ENCODE peak calls at places on chromosomes 6 and 20, in six cellular contexts. One of them, this sample, is unnamed.

GRCh38 chr20:43829951-43830690 is 84.5 kb upstream of the TOX2 start:
- DNase-seq in A549: no peak
- DNase-seq in B cell: no peak
- DNase-seq in HFFc6: no peak
- DNase-seq in ovary: no peak
- DNase-seq in left ventricle myocardium inferior: no peak
- DNase-seq in this sample: no peak

GRCh38 chr20:37651932-37652331 is 41.9 kb upstream of the CTNNBL1 start:
- DNase-seq in A549: peak; percentile 18
- DNase-seq in B cell: peak; percentile 39
- DNase-seq in HFFc6: peak; percentile 2
- DNase-seq in ovary: no peak
- DNase-seq in left ventricle myocardium inferior: peak; percentile 29
- DNase-seq in this sample: peak; percentile 35

GRCh38 chr6:143485967-143486366 is 25.6 kb downstream of the FUCA2 start:
- DNase-seq in A549: no peak
- DNase-seq in B cell: no peak
- DNase-seq in HFFc6: no peak
- DNase-seq in ovary: no peak
- DNase-seq in left ventricle myocardium inferior: no peak
- DNase-seq in this sample: no peak

GRCh38 chr6:45654673-45655072 is 276.9 kb upstream of the SUPT3H start:
- DNase-seq in A549: no peak
- DNase-seq in B cell: no peak
- DNase-seq in HFFc6: no peak
- DNase-seq in ovary: no peak
- DNase-seq in left ventricle myocardium inferior: no peak
- DNase-seq in this sample: no peak

GRCh38 chr20:63890201-63890576 is 4.7 kb upstream of the DNAJC5 start:
- DNase-seq in A549: no peak
- DNase-seq in B cell: no peak
- DNase-seq in HFFc6: no peak
- DNase-seq in ovary: no peak
- DNase-seq in left ventricle myocardium inferior: no peak
- DNase-seq in this sample: no peak

GRCh38 chr6:4892785-4893485 is 110.9 kb downstream of the RPP40 start:
- DNase-seq in A549: no peak
- DNase-seq in B cell: no peak
- DNase-seq in HFFc6: no peak
- DNase-seq in ovary: no peak
- DNase-seq in left ventricle myocardium inferior: no peak
- DNase-seq in this sample: peak; percentile 6

GRCh38 chr20:50992733-50993457 is 30.0 kb downstream of the KCNG1 start:
- DNase-seq in A549: peak; percentile 89
- DNase-seq in B cell: no peak
- DNase-seq in HFFc6: peak; percentile 47
- DNase-seq in ovary: no peak
- DNase-seq in left ventricle myocardium inferior: no peak
- DNase-seq in this sample: peak; percentile 53

GRCh38 chr20:46011631-46012482 is 3.1 kb downstream of the MMP9 start:
- DNase-seq in A549: peak; percentile 38
- DNase-seq in B cell: no peak
- DNase-seq in HFFc6: peak; percentile 23
- DNase-seq in ovary: peak; percentile 50
- DNase-seq in left ventricle myocardium inferior: peak; percentile 60
- DNase-seq in this sample: no peak

GRCh38 chr6:52020961-52021570 is 66.3 kb downstream of the PKHD1 start:
- DNase-seq in A549: peak; percentile 1
- DNase-seq in B cell: peak; percentile 11
- DNase-seq in HFFc6: peak; percentile 26
- DNase-seq in ovary: no peak
- DNase-seq in left ventricle myocardium inferior: no peak
- DNase-seq in this sample: no peak

GRCh38 chr6:52022675-52023074 is 64.7 kb downstream of the PKHD1 start:
- DNase-seq in A549: no peak
- DNase-seq in B cell: no peak
- DNase-seq in HFFc6: no peak
- DNase-seq in ovary: no peak
- DNase-seq in left ventricle myocardium inferior: no peak
- DNase-seq in this sample: no peak

GRCh38 chr6:52019092-52019491 is 68.3 kb downstream of the PKHD1 start:
- DNase-seq in A549: no peak
- DNase-seq in B cell: no peak
- DNase-seq in HFFc6: no peak
- DNase-seq in ovary: no peak
- DNase-seq in left ventricle myocardium inferior: no peak
- DNase-seq in this sample: no peak

GRCh38 chr6:52016918-52017748 is 70.3 kb downstream of the PKHD1 start:
- DNase-seq in A549: no peak
- DNase-seq in B cell: no peak
- DNase-seq in HFFc6: no peak
- DNase-seq in ovary: no peak
- DNase-seq in left ventricle myocardium inferior: no peak
- DNase-seq in this sample: no peak

DNA sequence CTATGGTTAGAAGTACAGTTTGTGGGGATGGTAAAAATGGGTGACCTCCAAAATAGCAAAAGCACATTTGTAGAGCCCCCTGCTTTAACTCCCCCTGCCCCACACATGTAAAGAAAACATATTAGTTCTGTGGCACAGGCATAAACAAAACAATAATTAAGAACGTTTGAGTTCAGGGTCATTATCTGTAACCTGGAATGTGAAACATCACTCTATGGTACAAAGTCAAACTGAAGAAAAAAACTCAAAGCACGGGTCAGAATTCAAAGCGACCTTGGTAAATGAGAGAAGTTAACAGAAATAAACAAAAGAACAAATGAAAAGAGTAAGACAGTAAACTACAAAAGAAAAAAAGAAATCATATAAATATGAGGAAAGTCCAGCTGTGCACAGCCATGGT is 67.6 kb downstream of the PKHD1 start:
- DNase-seq in A549: no peak
- DNase-seq in B cell: no peak
- DNase-seq in HFFc6: no peak
- DNase-seq in ovary: no peak
- DNase-seq in left ventricle myocardium inferior: no peak
- DNase-seq in this sample: no peak
- TF ChIP-seq CTCF in A549: no peak
- TF ChIP-seq CTCF in B cell: no peak
- TF ChIP-seq CTCF in HFFc6: no peak
- TF ChIP-seq CTCF in ovary: no peak
- TF ChIP-seq CTCF in left ventricle myocardium inferior: no peak
- TF ChIP-seq CTCF in this sample: no peak

GRCh38 chr20:53768329-53768728 is 174.7 kb upstream of the ZNF217 start:
- DNase-seq in A549: no peak
- DNase-seq in B cell: no peak
- DNase-seq in HFFc6: no peak
- DNase-seq in ovary: no peak
- DNase-seq in left ventricle myocardium inferior: no peak
- DNase-seq in this sample: no peak

GRCh38 chr20:53763707-53764415 is 170.2 kb upstream of the ZNF217 start:
- DNase-seq in A549: peak; percentile 57
- DNase-seq in B cell: no peak
- DNase-seq in HFFc6: peak; percentile 19
- DNase-seq in ovary: no peak
- DNase-seq in left ventricle myocardium inferior: no peak
- DNase-seq in this sample: no peak

GRCh38 chr20:53769041-53769440 is 175.4 kb upstream of the ZNF217 start:
- DNase-seq in A549: no peak
- DNase-seq in B cell: no peak
- DNase-seq in HFFc6: no peak
- DNase-seq in ovary: no peak
- DNase-seq in left ventricle myocardium inferior: no peak
- DNase-seq in this sample: no peak

GRCh38 chr20:53764416-53764800 is 170.8 kb upstream of the ZNF217 start:
- DNase-seq in A549: no peak
- DNase-seq in B cell: no peak
- DNase-seq in HFFc6: no peak
- DNase-seq in ovary: no peak
- DNase-seq in left ventricle myocardium inferior: no peak
- DNase-seq in this sample: no peak

GRCh38 chr20:53767206-53767924 is 173.7 kb upstream of the ZNF217 start:
- DNase-seq in A549: no peak
- DNase-seq in B cell: peak; percentile 44
- DNase-seq in HFFc6: no peak
- DNase-seq in ovary: no peak
- DNase-seq in left ventricle myocardium inferior: no peak
- DNase-seq in this sample: peak; percentile 34
- TF ChIP-seq CTCF in A549: no peak
- TF ChIP-seq CTCF in B cell: no peak
- TF ChIP-seq CTCF in HFFc6: no peak
- TF ChIP-seq CTCF in ovary: no peak
- TF ChIP-seq CTCF in left ventricle myocardium inferior: no peak
- TF ChIP-seq CTCF in this sample: no peak

GRCh38 chr6:11217360-11218076 is 14.9 kb downstream of the NEDD9 start:
- DNase-seq in A549: no peak
- DNase-seq in B cell: no peak
- DNase-seq in HFFc6: no peak
- DNase-seq in ovary: no peak
- DNase-seq in left ventricle myocardium inferior: no peak
- DNase-seq in this sample: no peak

GRCh38 chr6:11221623-11222384 is 10.7 kb downstream of the NEDD9 start:
- DNase-seq in A549: no peak
- DNase-seq in B cell: no peak
- DNase-seq in HFFc6: no peak
- DNase-seq in ovary: no peak
- DNase-seq in left ventricle myocardium inferior: no peak
- DNase-seq in this sample: no peak

GRCh38 chr6:11218477-11218826 is 14.0 kb downstream of the NEDD9 start:
- DNase-seq in A549: no peak
- DNase-seq in B cell: no peak
- DNase-seq in HFFc6: no peak
- DNase-seq in ovary: no peak
- DNase-seq in left ventricle myocardium inferior: no peak
- DNase-seq in this sample: no peak

GRCh38 chr6:11218077-11218392 is 14.4 kb downstream of the NEDD9 start:
- DNase-seq in A549: no peak
- DNase-seq in B cell: no peak
- DNase-seq in HFFc6: no peak
- DNase-seq in ovary: no peak
- DNase-seq in left ventricle myocardium inferior: no peak
- DNase-seq in this sample: no peak

DNA sequence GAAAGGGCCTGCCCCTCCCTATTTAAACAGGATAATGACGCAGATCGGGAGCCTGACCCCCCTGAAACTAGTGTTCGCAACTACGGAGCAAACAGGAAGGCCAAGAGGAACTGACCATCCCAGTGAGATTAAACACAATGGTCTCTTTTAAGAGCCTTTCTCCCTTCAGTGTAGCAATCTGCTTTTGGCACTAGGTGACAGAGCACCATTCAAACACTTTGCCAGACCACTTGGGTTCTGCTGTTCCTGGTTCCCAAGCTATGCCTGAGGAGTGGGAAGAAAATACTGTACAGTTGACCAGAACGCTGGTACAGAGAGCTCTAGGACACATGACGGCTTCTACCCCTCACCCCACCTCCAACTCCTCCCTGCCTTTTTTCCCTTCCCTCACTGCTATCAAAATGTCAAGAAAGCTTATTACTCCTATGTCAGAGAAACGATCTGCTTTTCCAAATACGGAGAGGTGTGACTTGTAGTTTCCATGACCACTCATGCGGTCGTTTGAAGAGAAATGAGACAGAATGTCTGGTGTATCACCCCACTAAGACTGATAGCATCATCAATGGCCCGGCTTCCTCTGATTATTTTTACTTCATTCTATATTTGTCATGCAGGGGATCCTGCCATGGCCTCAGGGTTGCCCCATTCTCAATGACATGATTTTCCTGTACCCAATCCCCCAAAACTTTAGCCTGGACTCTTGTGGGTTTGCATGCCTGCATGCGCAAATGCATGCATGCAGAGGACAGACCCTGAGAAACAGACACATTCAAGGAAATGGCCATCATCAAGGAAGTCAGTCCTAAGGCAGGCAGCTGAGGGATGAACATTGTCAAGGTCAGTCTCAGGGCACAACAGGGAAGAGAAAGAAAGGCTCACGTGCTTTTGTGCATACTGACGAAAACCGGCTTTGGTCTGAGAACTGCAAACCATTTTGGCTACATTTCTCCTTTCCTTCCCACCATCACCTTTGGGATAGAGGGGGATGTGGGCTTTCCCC is 13.3 kb downstream of the NEDD9 start:
- DNase-seq in A549: peak; percentile 50
- DNase-seq in B cell: no peak
- DNase-seq in HFFc6: no peak
- DNase-seq in ovary: no peak
- DNase-seq in left ventricle myocardium inferior: peak; percentile 59
- DNase-seq in this sample: no peak
- TF ChIP-seq CTCF in A549: no peak
- TF ChIP-seq CTCF in B cell: no peak
- TF ChIP-seq CTCF in HFFc6: no peak
- TF ChIP-seq CTCF in ovary: no peak
- TF ChIP-seq CTCF in left ventricle myocardium inferior: no peak
- TF ChIP-seq CTCF in this sample: no peak

GRCh38 chr6:37538107-37538506 is 38.4 kb upstream of the CCDC167 start:
- DNase-seq in A549: peak; percentile 60
- DNase-seq in B cell: no peak
- DNase-seq in HFFc6: no peak
- DNase-seq in ovary: no peak
- DNase-seq in left ventricle myocardium inferior: no peak
- DNase-seq in this sample: peak; percentile 69

GRCh38 chr6:37539706-37540352 is 40.1 kb upstream of the CCDC167 start:
- DNase-seq in A549: no peak
- DNase-seq in B cell: no peak
- DNase-seq in HFFc6: no peak
- DNase-seq in ovary: no peak
- DNase-seq in left ventricle myocardium inferior: no peak
- DNase-seq in this sample: no peak

GRCh38 chr6:37532122-37532521 is 32.4 kb upstream of the CCDC167 start:
- DNase-seq in A549: no peak
- DNase-seq in B cell: no peak
- DNase-seq in HFFc6: no peak
- DNase-seq in ovary: no peak
- DNase-seq in left ventricle myocardium inferior: no peak
- DNase-seq in this sample: no peak

GRCh38 chr6:37536462-37537225 is 37.0 kb upstream of the CCDC167 start:
- DNase-seq in A549: no peak
- DNase-seq in B cell: peak; percentile 55
- DNase-seq in HFFc6: no peak
- DNase-seq in ovary: no peak
- DNase-seq in left ventricle myocardium inferior: no peak
- DNase-seq in this sample: no peak

DNA sequence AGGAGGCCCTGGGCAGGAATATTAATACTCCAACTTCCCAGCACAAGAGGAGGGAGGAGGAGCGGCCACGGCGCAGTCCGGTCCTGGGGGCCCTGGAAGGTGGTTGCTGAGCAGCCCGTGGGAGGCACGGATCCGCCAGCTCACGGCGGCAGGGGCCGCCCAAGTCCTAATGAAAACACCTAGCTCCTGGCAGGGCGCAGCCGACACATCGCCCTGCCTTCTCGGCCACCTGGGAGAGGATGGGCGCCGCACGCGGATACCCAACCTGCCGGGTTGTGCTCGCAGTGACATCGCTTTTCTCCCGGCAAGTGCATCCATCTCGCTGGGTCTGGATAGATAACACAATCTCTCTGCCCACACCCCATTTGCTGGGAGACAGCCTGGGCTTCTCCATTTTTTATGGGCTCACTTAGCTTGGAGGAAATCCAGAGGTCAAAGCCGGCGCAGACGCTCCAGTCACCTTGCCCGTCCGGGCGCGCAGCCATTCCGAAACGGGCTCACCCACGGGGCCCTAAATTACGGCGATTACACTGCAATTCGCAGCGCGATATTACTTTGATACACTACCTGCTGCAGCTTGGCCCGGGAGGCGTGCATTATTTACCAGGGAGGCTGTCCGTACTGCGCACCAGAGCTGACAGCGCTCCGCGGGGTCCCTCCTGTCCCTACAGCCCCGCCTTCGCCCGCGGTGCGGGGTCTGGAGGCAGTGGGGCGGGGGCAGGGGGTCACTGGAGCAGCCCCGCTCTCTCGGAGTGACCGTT is 36.2 kb upstream of the CCDC167 start:
- DNase-seq in A549: no peak
- DNase-seq in B cell: peak; percentile 73
- DNase-seq in HFFc6: no peak
- DNase-seq in ovary: no peak
- DNase-seq in left ventricle myocardium inferior: no peak
- DNase-seq in this sample: peak; percentile 68
- TF ChIP-seq CTCF in A549: no peak
- TF ChIP-seq CTCF in B cell: peak; percentile 44
- TF ChIP-seq CTCF in HFFc6: no peak
- TF ChIP-seq CTCF in ovary: no peak
- TF ChIP-seq CTCF in left ventricle myocardium inferior: no peak
- TF ChIP-seq CTCF in this sample: peak; percentile 50

This sample was measured in GM10248.